ENCODE peak calls at places on chromosomes 12 and 14, in four cellular contexts. I, W, U and E are unnamed samples. For H3K36me3, the result is how much of the 10 kb centered on the place peaks cover.

GRCh38 chr14:96265387-96265786 is 9.4 kb downstream of the BDKRB1 start:
- DNase-seq in U (no peak), W (no peak), I (peak), E (no peak)

GRCh38 chr12:53097564-53098353 is at the start of gene IGFBP6:
- DNase-seq in W (peak), I (peak), U (peak), E (peak)

GRCh38 chr14:54446201-54446693 is 5.1 kb upstream of the CNIH1 start:
- DNase-seq in W (no peak), U (no peak), I (no peak), E (no peak)

GRCh38 chr12:34097213-34097612 is 74.9 kb downstream of the ALG10 start:
- DNase-seq in I (no peak), W (no peak), U (no peak), E (no peak)

GRCh38 chr12:68040450-68041075 is 51.3 kb downstream of the IFNG-AS1 start:
- DNase-seq in U (peak), I (peak), W (peak), E (peak)

GRCh38 chr12:6376965-6377666 is 1.8 kb upstream of the SCNN1A start:
- DNase-seq in U (no peak), I (no peak), W (no peak), E (no peak)

GRCh38 chr12:124399622-124400021 is 104.7 kb downstream of the RFLNA start:
- DNase-seq in U (peak), W (peak), I (no peak), E (peak)

GRCh38 chr14:91142214-91142668 is 28.4 kb downstream of the DGLUCY start:
- DNase-seq in I (no peak), U (no peak), W (no peak), E (no peak)

GRCh38 chr14:67971627-67972625 is 152.3 kb downstream of the RAD51B start:
- DNase-seq in I (peak), W (no peak), U (no peak), E (no peak)

GRCh38 chr14:49879683-49880204 is 13.1 kb upstream of the ARF6 start:
- DNase-seq in I (peak), U (peak), W (no peak), E (peak)

GRCh38 chr12:24797901-24798300 is 151.0 kb downstream of the BCAT1 start:
- DNase-seq in U (no peak), I (no peak), W (no peak), E (no peak)

GRCh38 chr12:77347009-77347408 is 281.6 kb upstream of the E2F7 start:
- DNase-seq in U (no peak), W (no peak), I (no peak), E (no peak)

GRCh38 chr12:53252349-53252916 is 15.7 kb upstream of the ESPL1 start:
- DNase-seq in U (no peak), W (no peak), I (no peak), E (no peak)

GRCh38 chr12:132899033-132899432 is 11.6 kb upstream of the CHFR start:
- DNase-seq in I (peak), U (no peak), W (no peak), E (peak)

GRCh38 chr12:57851552-57852186 is 5.1 kb upstream of the CTDSP2 start:
- DNase-seq in W (no peak), I (no peak), U (no peak), E (no peak)

GRCh38 chr14:99568567-99569560 is 35.1 kb downstream of the CCDC85C start:
- DNase-seq in I (peak), U (peak), W (no peak), E (no peak)

GRCh38 chr14:76776306-76777251 is 15.3 kb downstream of the VASH1 start:
- DNase-seq in U (no peak), W (no peak), I (no peak), E (peak)

GRCh38 chr12:2894961-2895360 is 4.3 kb downstream of the TULP3 start:
- DNase-seq in U (no peak), W (no peak), I (no peak), E (no peak)

GRCh38 chr14:94345344-94346072 is 22.4 kb upstream of the SERPINA6 start:
- DNase-seq in U (peak), W (no peak), I (peak), E (peak)

GRCh38 chr14:91281346-91281745 is 36.8 kb upstream of the GPR68 start:
- DNase-seq in W (no peak), U (no peak), I (peak), E (no peak)

GRCh38 chr12:131720241-131720640 is 9.4 kb downstream of the SFSWAP start:
- DNase-seq in W (no peak), U (no peak), I (no peak), E (no peak)
- H2BK120ac ChIP-seq in W (no peak), U (no peak), I (no peak), E (no peak)

DNA sequence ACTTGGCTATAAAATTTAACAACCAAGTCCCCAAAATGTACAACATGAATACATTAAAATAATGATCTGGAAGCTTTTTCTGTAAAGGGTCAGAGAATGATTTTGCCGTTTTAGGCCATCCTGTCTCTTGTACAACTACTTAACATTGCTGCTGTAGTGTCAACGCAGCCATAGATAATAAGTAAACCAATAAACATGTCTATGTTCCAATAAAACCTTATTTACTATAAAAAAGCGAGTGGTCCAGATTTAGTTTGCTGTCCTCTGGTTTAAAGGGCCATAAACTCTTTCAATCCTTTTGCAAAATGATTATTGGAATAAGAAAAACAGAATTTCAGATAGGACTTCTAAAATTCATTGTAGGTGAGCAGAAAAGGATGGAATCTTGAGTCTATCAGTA is 29.2 kb downstream of the SBNO1 start:
- DNase-seq in I (no peak), W (no peak), U (no peak), E (no peak)
- H3K36me3 ChIP-seq in I (under half), W (under half), U (half or more), E (under half)

DNA sequence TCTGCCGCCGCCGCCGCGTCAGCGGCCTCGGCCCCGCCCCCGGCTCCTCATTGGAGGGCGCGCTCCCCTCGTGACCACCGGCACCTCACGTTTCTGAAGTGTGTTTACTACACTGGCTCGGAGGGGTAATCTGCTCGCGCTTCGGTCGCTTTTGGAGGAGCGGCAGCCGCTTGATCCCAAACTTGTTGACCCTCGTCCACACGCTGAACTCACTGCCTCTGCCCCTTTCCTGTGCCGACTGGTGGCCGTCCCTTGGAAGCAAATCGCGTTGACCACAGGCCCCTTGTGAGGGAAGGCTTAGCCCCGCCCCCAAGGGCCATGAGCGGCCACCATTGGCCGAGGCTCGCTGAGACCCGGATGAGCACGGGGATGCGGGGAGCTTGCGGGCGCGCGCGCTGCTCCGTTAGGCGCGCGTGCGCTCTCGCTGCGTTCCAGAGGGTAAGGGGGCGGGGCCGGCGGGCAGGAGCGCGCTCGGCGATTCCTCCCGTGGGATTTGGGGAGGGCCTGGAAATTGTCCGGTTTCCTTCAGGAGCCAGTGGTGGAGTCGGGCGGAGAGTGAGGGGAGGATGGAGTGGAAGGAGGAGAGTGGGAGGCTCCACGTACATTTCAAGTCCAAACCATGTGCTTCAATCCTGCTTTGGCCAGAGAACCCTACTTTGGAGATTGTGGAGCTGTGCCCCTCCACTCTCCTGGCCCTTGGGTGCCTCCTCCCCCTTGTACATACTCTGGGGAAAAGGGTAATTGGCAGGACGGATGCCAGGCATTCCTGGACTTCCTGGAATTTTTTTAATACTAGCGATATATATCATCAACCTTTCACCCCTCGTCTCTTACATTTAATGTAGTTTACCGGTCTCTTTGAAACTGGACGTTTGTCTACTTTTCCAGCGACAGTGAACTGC is at the start of gene CRY1:
- DNase-seq in W (peak), I (peak), U (peak), E (peak)
- H2BK120ac ChIP-seq in W (peak), I (peak), U (no peak), E (no peak)

GRCh38 chr12:121937654-121938053 is 19.3 kb downstream of the CFAP251 start:
- DNase-seq in I (no peak), W (no peak), U (no peak), E (no peak)
- H3K36me3 ChIP-seq in I (under half), W (under half), U (half or more), E (under half)